ENCODE peak calls at places on chromosomes 13 and 19, in eight cellular contexts. One of them, this sample, is unnamed.

GRCh38 chr13:109782823-109783411 is 3.5 kb downstream of the IRS2 start:
- DNase-seq in memory B cell: no peak
- DNase-seq in bronchial epithelial cell: no peak
- DNase-seq in fibroblast of pulmonary artery: no peak
- DNase-seq in glutamatergic neuron: no peak
- DNase-seq in stimulated activated CD4-positive, alpha-beta T cell treated with anti-CD3 and anti-CD28 coated beads, Interleukin-1b, Interleukin-23, amount 100 ng/mL, for 1 hour: no peak
- DNase-seq in right lobe of liver: no peak
- DNase-seq in ELF-1: no peak
- DNase-seq in this sample: no peak

GRCh38 chr13:36736119-36736726 is 62.4 kb downstream of the SERTM1 start:
- DNase-seq in memory B cell: peak
- DNase-seq in ELF-1: peak
- DNase-seq in glutamatergic neuron: peak
- DNase-seq in stimulated activated CD4-positive, alpha-beta T cell treated with anti-CD3 and anti-CD28 coated beads, Interleukin-1b, Interleukin-23, amount 100 ng/mL, for 1 hour: no peak
- DNase-seq in bronchial epithelial cell: peak
- DNase-seq in right lobe of liver: peak
- DNase-seq in fibroblast of pulmonary artery: peak
- DNase-seq in this sample: peak

GRCh38 chr19:58555369-58555885 is 522 bp upstream of the CHMP2A start:
- DNase-seq in ELF-1: no peak
- DNase-seq in stimulated activated CD4-positive, alpha-beta T cell treated with anti-CD3 and anti-CD28 coated beads, Interleukin-1b, Interleukin-23, amount 100 ng/mL, for 1 hour: no peak
- DNase-seq in bronchial epithelial cell: no peak
- DNase-seq in glutamatergic neuron: no peak
- DNase-seq in right lobe of liver: no peak
- DNase-seq in fibroblast of pulmonary artery: no peak
- DNase-seq in memory B cell: no peak
- DNase-seq in this sample: no peak

GRCh38 chr13:79480954-79481684 is at the start of gene NDFIP2:
- DNase-seq in bronchial epithelial cell: peak
- DNase-seq in right lobe of liver: peak
- DNase-seq in glutamatergic neuron: peak
- DNase-seq in memory B cell: peak
- DNase-seq in stimulated activated CD4-positive, alpha-beta T cell treated with anti-CD3 and anti-CD28 coated beads, Interleukin-1b, Interleukin-23, amount 100 ng/mL, for 1 hour: peak
- DNase-seq in fibroblast of pulmonary artery: peak
- DNase-seq in ELF-1: peak
- DNase-seq in this sample: peak

GRCh38 chr13:76879211-76879875 is 6.9 kb downstream of the KCTD12 start:
- DNase-seq in ELF-1: no peak
- DNase-seq in fibroblast of pulmonary artery: peak
- DNase-seq in stimulated activated CD4-positive, alpha-beta T cell treated with anti-CD3 and anti-CD28 coated beads, Interleukin-1b, Interleukin-23, amount 100 ng/mL, for 1 hour: peak
- DNase-seq in memory B cell: peak
- DNase-seq in right lobe of liver: peak
- DNase-seq in glutamatergic neuron: no peak
- DNase-seq in bronchial epithelial cell: peak
- DNase-seq in this sample: no peak

GRCh38 chr19:49855676-49856573 is 5.0 kb downstream of the PTOV1 start:
- DNase-seq in ELF-1: no peak
- DNase-seq in memory B cell: no peak
- DNase-seq in glutamatergic neuron: no peak
- DNase-seq in right lobe of liver: no peak
- DNase-seq in stimulated activated CD4-positive, alpha-beta T cell treated with anti-CD3 and anti-CD28 coated beads, Interleukin-1b, Interleukin-23, amount 100 ng/mL, for 1 hour: no peak
- DNase-seq in bronchial epithelial cell: no peak
- DNase-seq in fibroblast of pulmonary artery: no peak
- DNase-seq in this sample: no peak

GRCh38 chr19:2274185-2274711 is 7.7 kb downstream of the PEAK3 start:
- DNase-seq in glutamatergic neuron: no peak
- DNase-seq in fibroblast of pulmonary artery: no peak
- DNase-seq in ELF-1: no peak
- DNase-seq in stimulated activated CD4-positive, alpha-beta T cell treated with anti-CD3 and anti-CD28 coated beads, Interleukin-1b, Interleukin-23, amount 100 ng/mL, for 1 hour: no peak
- DNase-seq in right lobe of liver: no peak
- DNase-seq in memory B cell: no peak
- DNase-seq in bronchial epithelial cell: no peak
- DNase-seq in this sample: no peak

GRCh38 chr13:23323946-23324709 is 109.4 kb downstream of the SACS start:
- DNase-seq in glutamatergic neuron: peak
- DNase-seq in right lobe of liver: no peak
- DNase-seq in memory B cell: no peak
- DNase-seq in fibroblast of pulmonary artery: peak
- DNase-seq in ELF-1: peak
- DNase-seq in bronchial epithelial cell: peak
- DNase-seq in stimulated activated CD4-positive, alpha-beta T cell treated with anti-CD3 and anti-CD28 coated beads, Interleukin-1b, Interleukin-23, amount 100 ng/mL, for 1 hour: no peak
- DNase-seq in this sample: no peak

GRCh38 chr13:23865065-23865464 is 24.1 kb downstream of the MIPEP start:
- DNase-seq in bronchial epithelial cell: no peak
- DNase-seq in stimulated activated CD4-positive, alpha-beta T cell treated with anti-CD3 and anti-CD28 coated beads, Interleukin-1b, Interleukin-23, amount 100 ng/mL, for 1 hour: no peak
- DNase-seq in right lobe of liver: no peak
- DNase-seq in memory B cell: no peak
- DNase-seq in ELF-1: no peak
- DNase-seq in glutamatergic neuron: no peak
- DNase-seq in fibroblast of pulmonary artery: no peak
- DNase-seq in this sample: no peak

GRCh38 chr19:35331551-35332214 is 2.7 kb downstream of the CD22 start:
- DNase-seq in ELF-1: no peak
- DNase-seq in glutamatergic neuron: no peak
- DNase-seq in fibroblast of pulmonary artery: no peak
- DNase-seq in bronchial epithelial cell: no peak
- DNase-seq in right lobe of liver: no peak
- DNase-seq in memory B cell: no peak
- DNase-seq in stimulated activated CD4-positive, alpha-beta T cell treated with anti-CD3 and anti-CD28 coated beads, Interleukin-1b, Interleukin-23, amount 100 ng/mL, for 1 hour: no peak
- DNase-seq in this sample: no peak

GRCh38 chr13:107713314-107713713 is 502.0 kb downstream of the LIG4 start:
- DNase-seq in bronchial epithelial cell: no peak
- DNase-seq in glutamatergic neuron: no peak
- DNase-seq in ELF-1: no peak
- DNase-seq in memory B cell: no peak
- DNase-seq in right lobe of liver: no peak
- DNase-seq in fibroblast of pulmonary artery: peak
- DNase-seq in stimulated activated CD4-positive, alpha-beta T cell treated with anti-CD3 and anti-CD28 coated beads, Interleukin-1b, Interleukin-23, amount 100 ng/mL, for 1 hour: no peak
- DNase-seq in this sample: no peak

GRCh38 chr19:12720851-12721655 is 2.7 kb downstream of the TNPO2 start:
- DNase-seq in ELF-1: peak
- DNase-seq in right lobe of liver: peak
- DNase-seq in fibroblast of pulmonary artery: peak
- DNase-seq in bronchial epithelial cell: no peak
- DNase-seq in memory B cell: no peak
- DNase-seq in glutamatergic neuron: peak
- DNase-seq in stimulated activated CD4-positive, alpha-beta T cell treated with anti-CD3 and anti-CD28 coated beads, Interleukin-1b, Interleukin-23, amount 100 ng/mL, for 1 hour: no peak
- DNase-seq in this sample: no peak

GRCh38 chr19:34505321-34506025 is 23.9 kb downstream of the WTIP start:
- DNase-seq in stimulated activated CD4-positive, alpha-beta T cell treated with anti-CD3 and anti-CD28 coated beads, Interleukin-1b, Interleukin-23, amount 100 ng/mL, for 1 hour: no peak
- DNase-seq in memory B cell: no peak
- DNase-seq in glutamatergic neuron: no peak
- DNase-seq in bronchial epithelial cell: no peak
- DNase-seq in right lobe of liver: no peak
- DNase-seq in fibroblast of pulmonary artery: no peak
- DNase-seq in ELF-1: no peak
- DNase-seq in this sample: no peak

GRCh38 chr19:18908917-18909619 is 10.1 kb downstream of the COPE start:
- DNase-seq in fibroblast of pulmonary artery: no peak
- DNase-seq in bronchial epithelial cell: no peak
- DNase-seq in memory B cell: no peak
- DNase-seq in glutamatergic neuron: no peak
- DNase-seq in right lobe of liver: no peak
- DNase-seq in stimulated activated CD4-positive, alpha-beta T cell treated with anti-CD3 and anti-CD28 coated beads, Interleukin-1b, Interleukin-23, amount 100 ng/mL, for 1 hour: no peak
- DNase-seq in ELF-1: no peak
- DNase-seq in this sample: no peak

GRCh38 chr13:21231426-21231945 is 55.0 kb downstream of the MRPL57 start:
- DNase-seq in ELF-1: no peak
- DNase-seq in right lobe of liver: no peak
- DNase-seq in fibroblast of pulmonary artery: no peak
- DNase-seq in memory B cell: no peak
- DNase-seq in bronchial epithelial cell: no peak
- DNase-seq in stimulated activated CD4-positive, alpha-beta T cell treated with anti-CD3 and anti-CD28 coated beads, Interleukin-1b, Interleukin-23, amount 100 ng/mL, for 1 hour: no peak
- DNase-seq in glutamatergic neuron: no peak
- DNase-seq in this sample: no peak